ENCODE peak calls at places on chromosomes 4 and X, in six cellular contexts. K is globus pallidus; X is activated naive CD8-positive, alpha-beta T cell treated with anti-CD3 and anti-CD28 coated beads, Interleukin-2, amount 10 ng/mL, durations not matched to agents 7 days and 5 days; A is left lung; N is astrocyte of the spinal cord; U is T-helper 1 cell. Y is an unnamed sample.

GRCh38 chr4:125389713-125390112 is 75.0 kb downstream of the FAT4 start:
- DNase-seq in K (no peak), X (no peak), A (no peak), N (peak), U (no peak), Y (no peak)

GRCh38 chr4:5954056-5954760 is 61.3 kb upstream of the CRMP1 start:
- DNase-seq in K (no peak), X (no peak), A (no peak), N (no peak), U (no peak), Y (no peak)

GRCh38 chrX:104151037-104151436 is 5.8 kb downstream of the SLC25A53 start:
- DNase-seq in K (no peak), X (no peak), A (no peak), N (no peak), U (no peak), Y (no peak)

GRCh38 chr4:170522427-170522970 is 432.7 kb upstream of the AADAT start:
- DNase-seq in K (no peak), X (no peak), A (no peak), N (no peak), U (no peak), Y (no peak)

GRCh38 chr4:109548655-109549054 is 11.4 kb upstream of the MCUB start:
- DNase-seq in K (no peak), X (no peak), A (peak), N (peak), U (peak), Y (no peak)

GRCh38 chrX:108139303-108139702 is 47.7 kb downstream of the ATG4A start:
- DNase-seq in K (no peak), X (no peak), A (no peak), N (no peak), U (peak), Y (peak)

GRCh38 chr4:73714647-73715046 is 25.7 kb upstream of the CXCL8 start:
- DNase-seq in K (no peak), X (no peak), A (no peak), N (no peak), U (no peak), Y (no peak)

GRCh38 chrX:153592966-153593688 is 5.8 kb downstream of the CCNQ start:
- DNase-seq in K (peak), X (no peak), A (peak), N (no peak), U (no peak), Y (no peak)

GRCh38 chr4:26256016-26256415 is 64.8 kb upstream of the RBPJ start:
- DNase-seq in K (no peak), X (no peak), A (no peak), N (peak), U (no peak), Y (no peak)

GRCh38 chrX:107451754-107452153 is 2.3 kb downstream of the FRMPD3 start:
- DNase-seq in K (no peak), X (no peak), A (no peak), N (no peak), U (no peak), Y (no peak)

GRCh38 chr4:4971796-4972195 is 47.5 kb downstream of the CYTL1 start:
- DNase-seq in K (no peak), X (no peak), A (no peak), N (no peak), U (no peak), Y (no peak)

GRCh38 chrX:16665089-16665488 is 15.1 kb downstream of the S100G start:
- DNase-seq in K (no peak), X (no peak), A (no peak), N (peak), U (no peak), Y (no peak)

Y was measured in NCI-H1694 treated with DMSO at 0.1 percent for 48 hours.